ENCODE peak calls at places on chromosome 3, in ten cellular contexts. K is colonic mucosa; Y is CD8-positive, alpha-beta T cell; J is mucosa of descending colon; E is cardiac muscle cell; D is lung; O is spleen; N is PC-9; Q is stomach; R is left ventricle myocardium inferior. T is an unnamed sample. For H3K36me3, the result is how much of the 10 kb centered on the place peaks cover.

GRCh38 chr3:8303466-8303865 is 198.2 kb upstream of the LMCD1 start:
- DNase-seq in R (no peak), N (no peak), O (no peak), Y (no peak), D (no peak), J (no peak), K (no peak), E (no peak), Q (no peak), T (no peak)

GRCh38 chr3:187296058-187296457 is 4.5 kb upstream of the MASP1 start:
- DNase-seq in Y (no peak), D (no peak), R (no peak), Q (no peak), O (no peak), J (no peak), E (no peak), K (no peak), N (no peak), T (no peak)

GRCh38 chr3:105688821-105689220 is 180.0 kb downstream of the CBLB start:
- DNase-seq in Y (no peak), N (no peak), R (no peak), E (peak), J (no peak), D (no peak), Q (no peak), O (no peak), K (no peak), T (no peak)

GRCh38 chr3:106628407-106628806 is 748.8 kb upstream of the CCDC54 start:
- DNase-seq in J (no peak), E (peak), Y (no peak), O (no peak), K (no peak), D (no peak), N (no peak), Q (no peak), R (no peak), T (no peak)

GRCh38 chr3:195897081-195897852 is 11.1 kb downstream of the TNK2 start:
- DNase-seq in D (no peak), R (no peak), Y (no peak), J (no peak), O (peak), Q (no peak), N (peak), E (peak), K (no peak), T (no peak)

GRCh38 chr3:171183042-171183441 is 156.5 kb upstream of the SLC2A2 start:
- DNase-seq in J (no peak), R (no peak), D (no peak), E (peak), N (no peak), K (peak), Q (no peak), O (no peak), Y (no peak), T (no peak)

GRCh38 chr3:112132554-112132953 is 494 bp downstream of the GCSAM start:
- DNase-seq in R (no peak), O (no peak), D (no peak), J (no peak), E (no peak), Y (no peak), K (no peak), N (no peak), Q (no peak), T (no peak)

GRCh38 chr3:185824467-185825378 is at the start of gene IGF2BP2:
- DNase-seq in J (peak), Y (peak), D (peak), Q (peak), N (peak), K (peak), E (peak), O (peak), R (peak), T (no peak)

GRCh38 chr3:182592747-182593146 is 200.6 kb upstream of the ATP11B start:
- DNase-seq in J (no peak), K (peak), N (no peak), Q (no peak), R (no peak), D (no peak), Y (no peak), E (no peak), O (no peak), T (no peak)

GRCh38 chr3:43379343-43379742 is 93.0 kb downstream of the SNRK start:
- DNase-seq in Q (no peak), E (peak), R (no peak), D (no peak), O (no peak), N (no peak), J (no peak), K (no peak), Y (no peak), T (peak)

GRCh38 chr3:127851899-127852298 is 29.6 kb upstream of the MGLL start:
- DNase-seq in O (no peak), Y (no peak), K (no peak), Q (no peak), N (no peak), D (no peak), E (no peak), J (no peak), R (no peak), T (no peak)

GRCh38 chr3:119945286-119945685 is 149.0 kb downstream of the GSK3B start:
- DNase-seq in K (no peak), Y (no peak), O (no peak), R (no peak), Q (no peak), D (no peak), J (no peak), N (no peak), E (no peak), T (no peak)

GRCh38 chr3:179432021-179432420 is 19.2 kb downstream of the GNB4 start:
- DNase-seq in Y (no peak), N (no peak), R (no peak), O (no peak), J (no peak), Q (no peak), D (no peak), K (no peak), E (peak), T (no peak)

GRCh38 chr3:193737191-193737751 is 144.3 kb downstream of the OPA1 start:
- DNase-seq in E (no peak), O (no peak), N (no peak), Q (no peak), D (no peak), Y (no peak), R (no peak), J (no peak), K (no peak), T (no peak)

GRCh38 chr3:6362406-6362805 is 498.5 kb upstream of the GRM7 start:
- DNase-seq in Q (no peak), O (no peak), Y (no peak), D (no peak), E (no peak), N (no peak), R (no peak), K (no peak), J (no peak), T (no peak)

GRCh38 chr3:47163990-47164848 is at the start of gene SETD2:
- DNase-seq in E (peak), N (peak), Y (peak), R (peak), Q (peak), K (peak), O (peak), J (peak), D (peak), T (peak)
- TF ChIP-seq CTCF in E (peak), N (no peak), Y (peak), R (peak), Q (peak), K (no peak), O (peak), J (no peak), D (no peak), T (peak)

GRCh38 chr3:52299247-52299657 is 11.6 kb downstream of the GLYCTK start:
- DNase-seq in Y (no peak), E (no peak), R (no peak), D (no peak), J (no peak), O (no peak), Q (no peak), N (no peak), K (no peak), T (no peak)
- H3K4me3 ChIP-seq in Y (no peak), E (peak), R (no peak), D (no peak), J (no peak), O (no peak), Q (no peak), N (no peak), K (no peak), T (no peak)

GRCh38 chr3:184578218-184578617 is 16.6 kb downstream of the EPHB3 start:
- DNase-seq in K (no peak), O (no peak), J (peak), Q (no peak), N (no peak), D (no peak), Y (no peak), E (no peak), R (no peak), T (no peak)

GRCh38 chr3:184575701-184576100 is 14.1 kb downstream of the EPHB3 start:
- DNase-seq in Y (no peak), N (no peak), O (no peak), Q (no peak), E (no peak), D (no peak), R (no peak), J (peak), K (no peak), T (no peak)

GRCh38 chr3:184578822-184579221 is 17.2 kb downstream of the EPHB3 start:
- DNase-seq in N (no peak), O (no peak), Y (no peak), Q (no peak), J (peak), E (peak), R (no peak), D (no peak), K (no peak), T (no peak)

GRCh38 chr3:184576457-184577240 is 15.1 kb downstream of the EPHB3 start:
- DNase-seq in Q (no peak), Y (no peak), K (no peak), E (no peak), O (no peak), D (no peak), J (peak), R (no peak), N (no peak), T (no peak)

GRCh38 chr3:184577546-184577945 is 16.0 kb downstream of the EPHB3 start:
- DNase-seq in Q (no peak), D (no peak), J (peak), O (no peak), E (no peak), N (no peak), Y (no peak), K (no peak), R (no peak), T (no peak)
- H3K36me3 ChIP-seq in Q (half or more), D (under half), J (under half), O (under half), E (half or more), N (under half), Y (under half), K (under half), R (under half), T (under half)

GRCh38 chr3:22922317-22922716 is 280.8 kb upstream of the UBE2E2 start:
- DNase-seq in R (no peak), Y (no peak), J (no peak), D (no peak), K (no peak), N (no peak), E (peak), O (no peak), Q (no peak), T (no peak)
- TF ChIP-seq CTCF in R (peak), Y (no peak), J (no peak), D (no peak), K (no peak), N (peak), E (peak), O (no peak), Q (peak), T (no peak)

GRCh38 chr3:151203053-151203420 is at the start of gene GPR171:
- DNase-seq in E (no peak), Y (peak), K (no peak), O (no peak), N (no peak), Q (no peak), J (no peak), R (no peak), D (no peak), T (no peak)
- H3K4me3 ChIP-seq in E (no peak), Y (peak), K (no peak), O (peak), N (no peak), Q (no peak), J (no peak), R (no peak), D (no peak), T (no peak)

GRCh38 chr3:49120096-49120437 is 556 bp downstream of the USP19 start:
- DNase-seq in J (no peak), N (no peak), R (no peak), D (no peak), Y (no peak), K (no peak), O (no peak), E (no peak), Q (no peak), T (no peak)

GRCh38 chr3:49119036-49119435 is 1.6 kb downstream of the USP19 start:
- DNase-seq in R (no peak), D (no peak), J (no peak), O (no peak), K (no peak), N (no peak), Q (no peak), E (peak), Y (no peak), T (no peak)

GRCh38 chr3:49120438-49121135 is at the start of gene USP19:
- DNase-seq in O (peak), J (peak), Q (peak), K (peak), R (peak), N (peak), D (peak), Y (peak), E (peak), T (peak)

GRCh38 chr3:49121244-49121671 is 635 bp upstream of the USP19 start:
- DNase-seq in D (no peak), O (no peak), N (no peak), Y (no peak), K (no peak), R (no peak), E (no peak), J (peak), Q (no peak), T (no peak)

GRCh38 chr3:49119439-49119838 is 1.2 kb downstream of the USP19 start:
- DNase-seq in J (no peak), Q (no peak), D (no peak), N (no peak), K (no peak), Y (no peak), E (no peak), R (no peak), O (no peak), T (no peak)
- H3K36me3 ChIP-seq in J (under half), Q (half or more), D (under half), N (under half), K (under half), Y (under half), E (half or more), R (half or more), O (half or more), T (half or more)

DNA sequence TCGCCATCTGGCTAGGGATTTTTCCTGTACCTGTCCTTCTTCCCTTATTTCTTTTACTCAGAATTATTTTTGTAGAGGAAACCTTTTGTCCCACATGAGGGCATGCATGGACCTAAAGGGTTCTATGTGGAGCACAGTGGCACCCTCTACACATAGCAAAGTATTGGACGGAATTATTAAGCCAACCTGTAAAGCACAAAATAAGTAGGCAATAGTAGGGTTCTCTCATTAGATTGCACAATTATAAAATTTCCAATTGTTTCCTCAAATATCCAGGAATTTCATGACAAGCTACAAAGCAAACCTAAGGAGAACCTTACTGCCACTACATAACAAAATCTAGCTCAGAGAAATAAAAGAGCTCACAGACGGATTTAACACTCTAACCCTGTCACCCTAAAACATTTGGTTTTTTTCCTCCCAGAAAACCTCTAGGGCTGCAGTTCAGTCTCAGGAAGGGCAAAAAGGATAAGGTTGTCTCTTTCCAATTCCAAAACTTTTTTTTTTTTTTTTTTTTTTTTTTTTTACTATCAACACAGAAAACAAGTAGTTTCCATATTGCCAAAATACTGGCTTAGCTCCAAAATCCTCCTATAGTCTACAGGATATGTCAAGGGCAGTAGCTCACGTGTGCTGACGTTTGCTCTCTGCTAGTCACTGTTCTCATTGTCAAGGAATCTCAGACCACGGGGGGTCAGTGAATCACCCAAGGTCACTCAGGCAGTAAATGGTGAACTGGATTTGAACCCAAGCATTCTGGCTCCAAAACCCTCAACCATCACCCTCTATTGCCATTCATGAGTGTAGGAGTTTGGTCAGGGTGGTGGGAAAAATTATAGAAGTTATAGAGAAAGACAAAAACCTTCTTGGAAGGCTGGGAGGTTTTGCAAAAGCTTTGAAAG is 52.3 kb downstream of the NCEH1 start:
- DNase-seq in N (peak), Q (no peak), O (no peak), D (no peak), E (peak), R (no peak), Y (no peak), K (no peak), J (no peak), T (peak)
- TF ChIP-seq CTCF in N (no peak), Q (no peak), O (no peak), D (no peak), E (no peak), R (no peak), Y (no peak), K (no peak), J (no peak), T (no peak)